ENCODE peak calls at places on chromosomes 2 and 18, in six cellular contexts. N is CD8-positive, alpha-beta memory T cell; T is kidney; U is ovary; B is mesendoderm; A is naive thymus-derived CD4-positive, alpha-beta T cell. M is an unnamed sample.
A peak's percentile ranks its signal among the peaks of the same experiment; 100 is the strongest.

GRCh38 chr2:223041527-223042109 is 10.4 kb upstream of the KCNE4 start:
- DNase-seq in T (peak; percentile 89), A (no peak), B (peak; percentile 87), N (no peak), U (peak; percentile 77), M (no peak)

GRCh38 chr2:103009861-103010260 is 248.0 kb downstream of the TMEM182 start:
- DNase-seq in N (no peak), A (no peak), B (no peak), U (no peak), T (no peak), M (no peak)

GRCh38 chr2:72980535-72981217 is 63.4 kb downstream of the EMX1 start:
- DNase-seq in B (peak; percentile 81), T (peak; percentile 17), A (no peak), U (no peak), N (no peak), M (no peak)

GRCh38 chr18:74654637-74655036 is 57.0 kb downstream of the ZNF407 start:
- DNase-seq in N (no peak), U (no peak), B (no peak), T (no peak), A (no peak), M (no peak)

GRCh38 chr2:140892429-140892828 is 1238.4 kb downstream of the LRP1B start:
- DNase-seq in B (no peak), A (no peak), T (no peak), U (no peak), N (no peak), M (no peak)

GRCh38 chr18:27789406-27789805 is 387.5 kb downstream of the CDH2 start:
- DNase-seq in N (no peak), A (no peak), U (no peak), T (no peak), B (no peak), M (no peak)

GRCh38 chr2:236090027-236090382 is 78.2 kb downstream of the GBX2 start:
- DNase-seq in U (no peak), N (no peak), T (peak; percentile 29), B (no peak), A (no peak), M (no peak)

GRCh38 chr2:203347375-203347774 is 19.2 kb downstream of the ABI2 start:
- DNase-seq in A (no peak), U (no peak), B (no peak), T (no peak), N (no peak), M (no peak)

GRCh38 chr2:30339071-30339470 is 107.7 kb downstream of the LBH start:
- DNase-seq in T (no peak), A (no peak), N (no peak), B (no peak), U (no peak), M (no peak)

GRCh38 chr2:236712304-236712703 is 142.7 kb downstream of the ACKR3 start:
- DNase-seq in N (no peak), A (no peak), B (no peak), U (no peak), T (no peak), M (no peak)

GRCh38 chr2:102049756-102050443 is 58.1 kb downstream of the IL1R2 start:
- DNase-seq in T (no peak), B (no peak), A (no peak), N (no peak), U (no peak), M (peak; percentile 9)

GRCh38 chr18:48161911-48162698 is 231.6 kb upstream of the SMAD2 start:
- DNase-seq in N (no peak), A (no peak), U (no peak), B (peak; percentile 66), T (no peak), M (no peak)

DNA sequence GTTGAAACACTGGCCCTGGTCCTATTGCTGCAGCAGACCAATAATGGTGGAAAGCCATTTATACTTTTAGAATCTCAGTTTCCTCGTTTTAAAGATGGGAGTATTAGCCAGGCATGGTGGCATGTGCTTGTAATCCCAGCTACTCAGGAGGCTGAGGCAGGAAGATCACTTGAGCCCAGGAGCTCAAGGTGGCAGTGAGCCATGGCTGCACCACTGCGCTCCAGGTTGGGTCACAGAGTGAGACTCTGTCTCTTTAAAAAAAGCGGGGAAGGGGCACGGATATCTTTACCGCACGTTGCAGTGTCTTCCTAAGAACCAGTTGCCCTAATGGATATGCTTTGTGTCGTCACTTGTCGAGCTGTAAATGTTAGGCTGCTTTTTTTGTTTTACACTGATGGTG is 8.3 kb downstream of the MTCL1 start:
- DNase-seq in A (no peak), U (no peak), B (no peak), N (no peak), T (no peak), M (no peak)
- H3K27ac ChIP-seq in A (no peak overlapping the region), U (no peak overlapping the region), B (no peak overlapping the region), N (no peak overlapping the region), T (no peak overlapping the region), M (no peak overlapping the region)

GRCh38 chr2:25838152-25838756 is 40.0 kb downstream of the ASXL2 start:
- DNase-seq in A (no peak), B (no peak), U (no peak), N (no peak), T (no peak), M (no peak)
- H3K27ac ChIP-seq in A (no peak overlapping the region), B (no peak overlapping the region), U (no peak overlapping the region), N (no peak overlapping the region), T (peak overlapping the region; percentile 45), M (no peak overlapping the region)

GRCh38 chr2:46333912-46334311 is 36.7 kb downstream of the EPAS1 start:
- DNase-seq in N (no peak), B (no peak), U (no peak), A (no peak), T (no peak), M (peak; percentile 36)
- H3K27ac ChIP-seq in N (no peak overlapping the region), B (no peak overlapping the region), U (peak overlapping the region; percentile 87), A (no peak overlapping the region), T (peak overlapping the region; percentile 75), M (peak overlapping the region; percentile 68)

GRCh38 chr18:63974991-63975390 is 5.1 kb downstream of the SERPINB8 start:
- DNase-seq in T (no peak), A (no peak), N (no peak), B (peak; percentile 37), U (no peak), M (no peak)

GRCh38 chr18:63969965-63970802 is at the start of gene SERPINB8:
- DNase-seq in A (peak; percentile 84), B (peak; percentile 97), U (peak; percentile 94), N (peak; percentile 86), T (peak; percentile 98), M (peak; percentile 87)

GRCh38 chr18:63975632-63976031 is 5.8 kb downstream of the SERPINB8 start:
- DNase-seq in U (no peak), B (no peak), N (no peak), A (no peak), T (no peak), M (no peak)

GRCh38 chr18:63971320-63972071 is 1.6 kb downstream of the SERPINB8 start:
- DNase-seq in B (peak; percentile 28), T (no peak), U (no peak), A (no peak), N (no peak), M (no peak)

GRCh38 chr18:63970803-63971191 is 916 bp downstream of the SERPINB8 start:
- DNase-seq in T (peak; percentile 82), U (peak; percentile 49), B (peak; percentile 80), A (no peak), N (no peak), M (peak; percentile 46)
- H3K27ac ChIP-seq in T (peak overlapping the region; percentile 90), U (peak overlapping the region; percentile 92), B (peak overlapping the region; percentile 90), A (peak overlapping the region; percentile 96), N (peak overlapping the region; percentile 78), M (peak overlapping the region; percentile 92)